ENCODE peak calls at places on chromosomes 5 and 9, in four cellular contexts. W is LNCaP clone FGC, X is AG04449, E is astrocyte of the spinal cord. L is an unnamed sample.

GRCh38 chr5:53151713-53152458 is 42.3 kb upstream of the MOCS2 start:
- DNase-seq in W (no peak), E (peak), X (peak), L (peak)

GRCh38 chr9:89919171-89919681 is 314.4 kb downstream of the GADD45G start:
- DNase-seq in X (no peak), W (peak), E (no peak), L (no peak)

GRCh38 chr5:118956727-118957126 is 31.6 kb downstream of the DTWD2 start:
- DNase-seq in W (no peak), X (no peak), E (peak), L (peak)

GRCh38 chr5:149143470-149143869 is 2.2 kb downstream of the ABLIM3 start:
- DNase-seq in W (no peak), X (peak), E (peak), L (peak)

GRCh38 chr9:8262625-8263622 is 463.3 kb upstream of the DMAC1 start:
- DNase-seq in W (no peak), E (no peak), X (no peak), L (peak)

GRCh38 chr5:108251350-108251749 is 130.5 kb downstream of the FBXL17 start:
- DNase-seq in W (peak), X (no peak), E (peak), L (peak)

GRCh38 chr5:4901305-4901751 is 238.8 kb upstream of the ADAMTS16 start:
- DNase-seq in W (no peak), X (no peak), E (no peak), L (no peak)

GRCh38 chr5:159073030-159073429 is 26.7 kb downstream of the EBF1 start:
- DNase-seq in X (no peak), E (no peak), W (no peak), L (peak)

GRCh38 chr5:140565024-140565779 is 574 bp downstream of the SLC35A4 start:
- DNase-seq in E (no peak), W (no peak), X (no peak), L (no peak)

GRCh38 chr5:7663808-7664207 is 187.1 kb downstream of the CFAP90 start:
- DNase-seq in E (no peak), W (no peak), X (no peak), L (no peak)

GRCh38 chr9:127972316-127972871 is 8.4 kb downstream of the EEIG1 start:
- DNase-seq in E (no peak), W (no peak), X (no peak), L (no peak)

GRCh38 chr5:87113848-87114247 is 153.8 kb upstream of the RASA1 start:
- DNase-seq in X (peak), E (peak), W (no peak), L (peak)

GRCh38 chr9:93276973-93277372 is 93.0 kb downstream of the WNK2 start:
- DNase-seq in W (no peak), X (no peak), E (no peak), L (no peak)
- TF ChIP-seq CTCF in W (peak), X (no peak), E (no peak), L (no peak)

GRCh38 chr9:28389411-28389810 is 816.1 kb upstream of the C9orf72 start:
- DNase-seq in E (no peak), W (no peak), X (no peak), L (no peak)
- TF ChIP-seq CTCF in E (no peak), W (no peak), X (no peak), L (no peak)

DNA sequence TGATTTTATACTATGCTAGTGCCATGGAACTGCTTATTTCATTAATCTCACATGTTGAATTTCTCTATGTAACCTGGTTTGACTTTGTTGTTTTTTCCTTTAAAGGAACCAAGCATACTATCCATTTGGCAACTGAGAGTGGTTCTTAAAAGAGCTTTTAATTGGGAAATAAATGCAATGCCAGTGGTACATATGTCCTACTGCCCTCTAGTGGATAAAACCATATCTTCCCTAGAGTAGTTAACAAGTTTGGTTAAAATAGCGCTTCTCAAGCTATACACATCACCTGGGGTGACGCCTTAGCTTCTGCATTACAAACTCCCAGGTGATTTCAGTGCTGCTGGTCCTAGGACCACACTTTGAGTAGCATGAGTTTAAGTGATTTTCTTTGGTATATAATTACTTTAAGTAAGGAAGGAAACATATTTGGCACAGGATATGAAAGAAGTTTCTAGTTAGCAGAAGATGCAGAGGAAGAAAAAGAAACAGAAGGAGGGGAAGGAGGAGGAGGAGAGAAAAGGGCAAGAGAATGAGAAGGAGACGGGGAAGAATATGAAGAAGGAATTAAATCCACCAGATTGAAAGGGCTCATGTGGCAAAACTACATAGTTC is 56.8 kb downstream of the FGF10 start:
- DNase-seq in W (peak), E (peak), X (peak), L (peak)
- TF ChIP-seq CTCF in W (peak), E (peak), X (peak), L (peak)

GRCh38 chr5:143405063-143405746 is 1.7 kb upstream of the NR3C1 start:
- DNase-seq in X (peak), W (no peak), E (peak), L (peak)
- TF ChIP-seq CTCF in X (no peak), W (no peak), E (peak), L (peak)

GRCh38 chr9:130110166-130110565 is 56.5 kb downstream of the GPR107 start:
- DNase-seq in X (no peak), E (no peak), W (no peak), L (no peak)
- TF ChIP-seq CTCF in X (no peak), E (peak), W (no peak), L (no peak)